ENCODE peak calls at places on chromosomes 5 and 9, in eight cellular contexts. I, T, B, N, W, S, P and M are unnamed samples.
A peak's percentile ranks its signal among the peaks of the same experiment; 100 is the strongest.

GRCh38 chr5:25489834-25490538 is 845.2 kb upstream of the CDH10 start:
- DNase-seq in I (peak; percentile 10), T (no peak), B (no peak), N (no peak), W (no peak), S (no peak), P (no peak), M (no peak)

GRCh38 chr9:13575558-13575957 is 296.1 kb upstream of the MPDZ start:
- DNase-seq in I (no peak), T (no peak), B (no peak), N (no peak), W (no peak), S (no peak), P (no peak), M (no peak)

GRCh38 chr9:117772960-117773359 is 68.8 kb downstream of the TLR4 start:
- DNase-seq in I (peak; percentile 77), T (no peak), B (peak; percentile 51), N (peak; percentile 73), W (no peak), S (no peak), P (no peak), M (no peak)

GRCh38 chr5:139272471-139273321 is 20.8 kb upstream of the MATR3 start:
- DNase-seq in I (peak; percentile 71), T (no peak), B (peak; percentile 52), N (no peak), W (no peak), S (no peak), P (no peak), M (no peak)

GRCh38 chr9:90961375-90961774 is 159.8 kb downstream of the SYK start:
- DNase-seq in I (peak; percentile 85), T (no peak), B (peak; percentile 45), N (no peak), W (no peak), S (no peak), P (no peak), M (no peak)

GRCh38 chr5:149294872-149295829 is 23.5 kb downstream of the AFAP1L1 start:
- DNase-seq in I (no peak), T (no peak), B (no peak), N (no peak), W (no peak), S (no peak), P (no peak), M (no peak)

GRCh38 chr9:116592926-116593325 is 94.2 kb upstream of the TRIM32 start:
- DNase-seq in I (peak; percentile 73), T (no peak), B (no peak), N (no peak), W (no peak), S (no peak), P (no peak), M (no peak)

GRCh38 chr9:131500939-131501541 is 1.7 kb upstream of the POMT1 start:
- DNase-seq in I (peak; percentile 84), T (no peak), B (peak; percentile 36), N (peak; percentile 26), W (no peak), S (no peak), P (no peak), M (no peak)

GRCh38 chr9:94937214-94937903 is 210.9 kb downstream of the AOPEP start:
- DNase-seq in I (peak; percentile 90), T (no peak), B (peak; percentile 93), N (peak; percentile 76), W (no peak), S (no peak), P (no peak), M (no peak)

GRCh38 chr9:99855467-99856176 is 33.9 kb downstream of the NR4A3 start:
- DNase-seq in I (no peak), T (no peak), B (no peak), N (no peak), W (no peak), S (peak; percentile 56), P (no peak), M (no peak)

GRCh38 chr5:11273180-11273882 is 512.3 kb upstream of the DAP start:
- DNase-seq in I (peak; percentile 13), T (no peak), B (no peak), N (no peak), W (no peak), S (no peak), P (no peak), M (no peak)

GRCh38 chr9:116095403-116095802 is 58.2 kb upstream of the PAPPA start:
- DNase-seq in I (no peak), T (no peak), B (no peak), N (no peak), W (no peak), S (no peak), P (no peak), M (no peak)

GRCh38 chr5:150065346-150065745 is 21.0 kb downstream of the CSF1R start:
- DNase-seq in I (peak; percentile 69), T (no peak), B (peak; percentile 30), N (no peak), W (no peak), S (peak; percentile 16), P (peak; percentile 79), M (no peak)

GRCh38 chr9:2158111-2158610 is 143.0 kb downstream of the SMARCA2 start:
- DNase-seq in I (peak; percentile 80), T (no peak), B (peak; percentile 84), N (no peak), W (no peak), S (peak; percentile 76), P (peak; percentile 67), M (no peak)

GRCh38 chr5:56211298-56211865 is 21.7 kb downstream of the ANKRD55 start:
- DNase-seq in I (peak; percentile 87), T (no peak), B (peak; percentile 90), N (peak; percentile 78), W (peak; percentile 64), S (no peak), P (no peak), M (no peak)

GRCh38 chr5:175443514-175444059 is 395 bp downstream of the DRD1 start:
- DNase-seq in I (peak; percentile 6), T (no peak), B (no peak), N (no peak), W (no peak), S (peak; percentile 44), P (no peak), M (no peak)

GRCh38 chr5:1293997-1294838 is 650 bp downstream of the TERT start:
- DNase-seq in I (no peak), T (no peak), B (no peak), N (no peak), W (no peak), S (peak; percentile 72), P (peak; percentile 78), M (no peak)

GRCh38 chr9:113540466-113540865 is 76.9 kb downstream of the RGS3 start:
- DNase-seq in I (no peak), T (no peak), B (no peak), N (no peak), W (no peak), S (no peak), P (no peak), M (no peak)

GRCh38 chr5:142145106-142145900 is 36.7 kb downstream of the NDFIP1 start:
- DNase-seq in I (peak; percentile 80), T (no peak), B (peak; percentile 84), N (no peak), W (peak; percentile 43), S (peak; percentile 92), P (no peak), M (no peak)

GRCh38 chr9:70553718-70554673 is 139.5 kb upstream of the KLF9 start:
- DNase-seq in I (peak; percentile 83), T (no peak), B (no peak), N (no peak), W (no peak), S (peak; percentile 73), P (no peak), M (no peak)

GRCh38 chr9:129584136-129584535 is 36.8 kb downstream of the C9orf50 start:
- DNase-seq in I (peak; percentile 85), T (peak; percentile 73), B (peak; percentile 87), N (no peak), W (no peak), S (peak; percentile 92), P (no peak), M (no peak)

DNA sequence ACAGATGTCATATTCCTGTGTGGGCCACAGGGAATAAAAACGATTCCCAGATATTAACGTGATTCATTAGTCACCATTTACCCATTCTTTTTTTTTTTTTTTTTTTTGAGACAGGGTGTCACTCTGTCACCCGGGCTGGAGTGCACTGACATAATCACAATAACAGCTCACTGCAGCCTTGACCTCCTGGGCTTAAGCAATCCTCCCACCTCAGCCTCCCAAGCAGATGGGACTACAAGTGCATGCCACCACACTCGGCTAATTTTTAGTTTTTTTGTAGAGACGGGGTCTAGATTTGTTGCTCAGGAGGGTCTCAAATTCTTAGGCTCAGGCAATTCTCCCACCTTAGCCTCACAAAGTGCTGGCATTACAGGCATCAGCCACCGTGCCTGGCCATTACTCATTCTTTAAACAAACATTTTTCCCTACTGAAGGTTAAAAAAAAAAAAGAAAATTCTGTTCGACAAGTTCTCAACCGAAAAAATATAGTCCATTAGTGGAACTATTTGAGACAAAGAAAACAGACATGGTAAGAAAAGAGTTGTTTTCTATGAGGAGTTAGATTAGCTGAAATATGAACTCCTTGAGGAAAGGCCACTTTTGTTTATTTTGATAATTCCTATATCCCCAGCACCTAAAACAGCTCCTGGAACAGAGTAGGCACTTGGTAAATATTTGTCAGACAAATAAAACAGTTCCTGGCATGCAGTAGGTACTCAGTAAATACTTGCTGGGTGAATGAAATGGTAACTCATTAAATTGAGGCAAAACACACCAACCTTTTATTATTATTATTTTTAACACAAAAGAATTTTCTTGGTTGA is 32.1 kb upstream of the PDCL start:
- DNase-seq in I (no peak), T (no peak), B (no peak), N (no peak), W (peak; percentile 51), S (no peak), P (no peak), M (no peak)
- H3K36me3 ChIP-seq in I (peaks cover 76% of the 10 kb centered on the region), T (peaks cover 42% of the 10 kb centered on the region), B (peaks cover 85% of the 10 kb centered on the region), N (peaks cover 2% of the 10 kb centered on the region), W (peaks cover 22% of the 10 kb centered on the region), S (peaks cover 49% of the 10 kb centered on the region), P (peaks cover 60% of the 10 kb centered on the region), M (no peaks in the 10 kb centered on the region)

DNA sequence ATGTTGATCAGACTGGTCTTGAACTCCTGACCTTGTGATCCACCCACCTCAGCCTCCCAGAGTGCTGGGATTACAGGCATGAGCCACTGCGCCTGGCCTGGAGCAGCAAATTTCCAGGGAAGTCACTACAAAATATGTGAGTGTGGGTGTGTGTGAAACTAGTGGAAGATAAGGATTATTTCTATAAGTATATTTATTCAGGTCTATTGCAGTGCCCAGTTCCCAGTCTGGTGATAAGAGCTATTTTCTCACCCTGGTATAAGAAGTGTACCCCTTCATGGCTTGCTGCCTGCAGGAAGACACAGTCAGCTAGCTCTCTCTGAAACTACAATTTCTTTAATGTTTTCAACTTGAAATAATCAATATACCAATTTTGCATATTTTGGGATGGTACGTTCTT is 37.1 kb downstream of the TARS1 start:
- DNase-seq in I (no peak), T (no peak), B (no peak), N (no peak), W (no peak), S (no peak), P (no peak), M (no peak)
- H3K36me3 ChIP-seq in I (peaks cover 29% of the 10 kb centered on the region), T (peaks cover 6% of the 10 kb centered on the region), B (peaks cover 31% of the 10 kb centered on the region), N (peaks cover 2% of the 10 kb centered on the region), W (peaks cover 3% of the 10 kb centered on the region), S (peaks cover 29% of the 10 kb centered on the region), P (peaks cover 45% of the 10 kb centered on the region), M (no peaks in the 10 kb centered on the region)

GRCh38 chr9:15469862-15470261 is 40.9 kb downstream of the PSIP1 start:
- DNase-seq in I (peak; percentile 2), T (no peak), B (peak; percentile 41), N (no peak), W (no peak), S (no peak), P (no peak), M (no peak)
- H3K36me3 ChIP-seq in I (peaks cover 45% of the 10 kb centered on the region), T (peaks cover 34% of the 10 kb centered on the region), B (peaks cover 51% of the 10 kb centered on the region), N (peaks cover 2% of the 10 kb centered on the region), W (peaks cover 2% of the 10 kb centered on the region), S (peaks cover 79% of the 10 kb centered on the region), P (peaks cover 67% of the 10 kb centered on the region), M (peaks cover 5% of the 10 kb centered on the region)

GRCh38 chr9:111440226-111440625 is 44.0 kb downstream of the ECPAS start:
- DNase-seq in I (no peak), T (no peak), B (no peak), N (no peak), W (no peak), S (no peak), P (no peak), M (no peak)
- H3K36me3 ChIP-seq in I (peaks cover 65% of the 10 kb centered on the region), T (peaks cover 51% of the 10 kb centered on the region), B (peaks cover 75% of the 10 kb centered on the region), N (peaks cover 7% of the 10 kb centered on the region), W (peaks cover 8% of the 10 kb centered on the region), S (peaks cover 12% of the 10 kb centered on the region), P (peaks cover 80% of the 10 kb centered on the region), M (peaks cover 97% of the 10 kb centered on the region)